ENCODE peak calls at places on chromosome 17, in seven cellular contexts. V is heart right ventricle; P is right atrium auricular region; W is CD4-positive, alpha-beta T cell; Q is thyroid gland; S is heart left ventricle; Y is transverse colon. N is an unnamed sample. For H3K27me3, the result is how much of the 10 kb centered on the place peaks cover.

GRCh38 chr17:57557793-57558681 is 187.1 kb downstream of the CCDC182 start:
- DNase-seq in Y (no peak), W (no peak), Q (peak), P (no peak), S (no peak), V (no peak), N (no peak)

GRCh38 chr17:5941258-5941657 is 128.9 kb upstream of the WSCD1 start:
- DNase-seq in S (no peak), Q (no peak), P (no peak), V (no peak), Y (no peak), W (no peak), N (no peak)

GRCh38 chr17:16255481-16255901 is 38.5 kb downstream of the PIGL start:
- DNase-seq in W (no peak), Q (peak), P (peak), S (peak), Y (peak), V (peak), N (peak)

GRCh38 chr17:48544356-48545021 is 420 bp downstream of the HOXB2 start:
- DNase-seq in Q (peak), S (peak), V (peak), P (peak), W (peak), Y (peak), N (peak)

GRCh38 chr17:63474174-63474913 is 2.5 kb upstream of the ACE start:
- DNase-seq in Y (peak), P (no peak), W (no peak), Q (no peak), V (peak), S (peak), N (peak)

GRCh38 chr17:81345211-81346089 is 49.8 kb upstream of the BAHCC1 start:
- DNase-seq in Y (peak), P (peak), V (peak), S (peak), Q (peak), W (peak), N (peak)

GRCh38 chr17:15966183-15966878 is 21.4 kb downstream of the ADORA2B start:
- DNase-seq in V (no peak), Y (peak), Q (no peak), P (no peak), W (no peak), S (no peak), N (no peak)

GRCh38 chr17:20033410-20033809 is 24.3 kb downstream of the SPECC1 start:
- DNase-seq in Q (no peak), V (no peak), S (no peak), Y (no peak), P (no peak), W (no peak), N (no peak)

GRCh38 chr17:47615766-47616424 is 33.8 kb upstream of the KPNB1 start:
- DNase-seq in P (no peak), W (no peak), Q (no peak), Y (no peak), S (no peak), V (no peak), N (no peak)

GRCh38 chr17:41500131-41500911 is 5.1 kb downstream of the KRT13 start:
- DNase-seq in S (no peak), V (no peak), Y (no peak), Q (no peak), P (no peak), W (no peak), N (no peak)

GRCh38 chr17:8391711-8392110 is 5.9 kb downstream of the RNF222 start:
- DNase-seq in Y (no peak), P (no peak), W (no peak), S (no peak), Q (no peak), V (no peak), N (no peak)

GRCh38 chr17:63950940-63951907 is 19.1 kb upstream of the CD79B start:
- DNase-seq in Y (peak), V (no peak), Q (peak), S (no peak), W (no peak), P (no peak), N (no peak)

GRCh38 chr17:81563861-81564586 is 11.9 kb upstream of the FAAP100 start:
- DNase-seq in S (no peak), W (no peak), P (no peak), Q (no peak), V (no peak), Y (no peak), N (no peak)

DNA sequence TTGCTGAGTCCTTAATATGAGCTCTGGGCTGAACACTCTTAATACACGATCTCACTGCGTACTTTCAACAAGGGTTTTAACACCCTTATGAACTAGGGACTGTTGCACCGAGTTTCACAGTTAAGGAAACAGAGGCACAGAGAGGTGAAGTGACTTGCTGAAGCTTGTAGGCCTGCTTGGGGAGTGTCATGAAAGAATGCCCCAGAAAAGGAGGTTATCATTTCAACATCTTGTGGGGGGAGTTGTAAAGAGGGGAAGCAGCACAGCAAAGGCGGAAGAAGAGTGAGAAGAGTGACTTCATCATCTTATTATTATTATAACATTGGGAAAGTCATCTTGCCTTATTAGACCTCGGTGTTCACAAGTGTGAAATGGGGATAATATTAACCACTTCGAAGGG is 2.1 kb downstream of the CCL4 start:
- DNase-seq in V (no peak), Y (no peak), Q (no peak), S (no peak), P (no peak), W (no peak), N (no peak)
- H3K27me3 ChIP-seq in V (under half), Y (under half), Q (under half), S (under half), P (under half), W (under half), N (under half)

GRCh38 chr17:3035256-3035967 is 28.0 kb downstream of the OR1D5 start:
- DNase-seq in W (peak), S (no peak), P (peak), Y (no peak), Q (no peak), V (no peak), N (no peak)

GRCh38 chr17:3035968-3036280 is 27.5 kb downstream of the OR1D5 start:
- DNase-seq in Y (no peak), V (no peak), Q (no peak), W (peak), P (no peak), S (no peak), N (no peak)

GRCh38 chr17:3033741-3034577 is 29.4 kb downstream of the OR1D5 start:
- DNase-seq in V (no peak), W (no peak), Y (no peak), P (peak), Q (no peak), S (no peak), N (no peak)

GRCh38 chr17:3033248-3033640 is 30.2 kb downstream of the OR1D5 start:
- DNase-seq in Y (no peak), S (no peak), P (no peak), W (peak), Q (no peak), V (no peak), N (no peak)

GRCh38 chr17:3034578-3034920 is 28.9 kb downstream of the OR1D5 start:
- DNase-seq in S (no peak), V (no peak), Y (no peak), W (peak), P (peak), Q (no peak), N (no peak)
- H3K27ac ChIP-seq in S (no peak), V (no peak), Y (no peak), W (no peak), P (no peak), Q (no peak), N (no peak)

DNA sequence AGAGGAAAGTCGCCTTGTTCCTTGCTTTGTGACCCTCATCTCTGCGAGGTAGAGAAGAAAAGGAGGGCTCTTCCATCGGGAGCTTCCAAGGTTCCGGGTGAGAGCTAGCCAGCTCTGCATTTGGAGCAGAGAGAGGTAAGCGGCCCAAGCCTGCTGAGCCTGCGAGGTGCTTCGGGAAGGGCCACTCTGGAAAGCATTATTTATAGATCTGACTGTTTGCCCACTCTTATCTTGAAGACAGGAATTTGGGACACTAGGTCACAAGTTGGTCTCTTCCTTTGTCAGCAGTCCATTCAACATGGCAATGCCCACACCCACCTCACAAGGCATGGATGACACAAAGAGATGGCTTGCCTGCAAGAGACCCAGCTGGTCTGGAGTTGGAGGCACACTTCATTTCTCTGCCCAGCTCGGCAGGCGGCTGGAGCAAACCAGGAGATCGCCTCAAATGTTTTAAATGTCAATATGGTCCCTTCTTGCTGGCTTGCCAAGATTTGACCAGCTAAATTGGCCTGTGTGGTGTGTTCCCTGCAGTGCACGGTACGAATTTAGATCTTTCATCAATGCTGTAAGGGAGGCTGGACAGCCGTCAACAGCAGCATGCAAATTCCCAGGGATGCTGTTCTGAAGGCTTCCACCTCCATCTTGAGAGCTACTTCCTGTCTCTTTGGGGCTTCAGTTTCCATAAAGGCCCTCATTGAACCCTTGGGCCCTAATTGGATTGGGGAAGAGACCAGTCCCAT is 19.5 kb downstream of the CBX4 start:
- DNase-seq in Y (no peak), V (no peak), S (no peak), W (no peak), Q (no peak), P (no peak), N (no peak)
- H3K27me3 ChIP-seq in Y (under half), V (under half), S (under half), W (under half), Q (under half), P (under half), N (under half)

GRCh38 chr17:65017375-65017774 is 39.2 kb downstream of the GNA13 start:
- DNase-seq in S (no peak), V (no peak), W (no peak), Y (no peak), Q (no peak), P (no peak), N (no peak)
- H3K27ac ChIP-seq in S (no peak), V (no peak), W (no peak), Y (peak), Q (no peak), P (peak), N (peak)

GRCh38 chr17:31434404-31435050 is 43.1 kb downstream of the RAB11FIP4 start:
- DNase-seq in V (no peak), Q (no peak), P (no peak), W (no peak), S (no peak), Y (no peak), N (no peak)

GRCh38 chr17:31437720-31438400 is 46.4 kb downstream of the RAB11FIP4 start:
- DNase-seq in Y (no peak), P (no peak), Q (no peak), S (no peak), W (no peak), V (no peak), N (no peak)

GRCh38 chr17:31433091-31433790 is 41.8 kb downstream of the RAB11FIP4 start:
- DNase-seq in P (no peak), Q (no peak), W (peak), S (no peak), V (no peak), Y (no peak), N (no peak)

GRCh38 chr17:31433811-31434210 is 42.3 kb downstream of the RAB11FIP4 start:
- DNase-seq in P (no peak), S (no peak), W (no peak), V (no peak), Q (no peak), Y (no peak), N (no peak)

GRCh38 chr17:31435581-31435980 is 44.1 kb downstream of the RAB11FIP4 start:
- DNase-seq in V (no peak), S (no peak), Q (no peak), W (no peak), P (no peak), Y (no peak), N (no peak)
- H3K27me3 ChIP-seq in V (under half), S (under half), Q (under half), W (under half), P (under half), Y (under half), N (under half)

DNA sequence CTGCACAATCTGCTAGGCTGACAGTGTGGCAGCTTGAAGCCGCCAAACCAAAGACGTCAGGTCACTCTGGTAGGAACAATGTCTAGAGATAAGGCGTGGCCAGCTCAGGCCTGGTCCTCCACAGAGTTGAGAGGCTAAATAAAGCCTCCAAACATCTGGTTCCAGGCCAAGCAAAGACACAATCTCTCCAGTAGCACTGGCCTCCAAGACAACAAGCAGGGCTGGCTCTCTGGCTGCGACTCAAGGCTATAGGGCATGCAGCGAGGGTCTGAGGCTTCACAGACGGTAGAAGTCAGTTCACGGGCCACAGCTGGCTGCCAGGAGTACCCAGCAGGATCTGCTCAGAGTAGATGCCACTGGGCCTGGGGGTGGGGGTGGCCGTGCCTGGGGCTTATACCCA is 75.6 kb downstream of the ABR start:
- DNase-seq in S (peak), V (peak), Q (no peak), P (peak), Y (no peak), W (no peak), N (peak)
- H3K27ac ChIP-seq in S (peak), V (peak), Q (no peak), P (peak), Y (no peak), W (no peak), N (peak)

GRCh38 chr17:50582741-50583140 is 22.2 kb downstream of the CACNA1G start:
- DNase-seq in Q (no peak), P (no peak), Y (no peak), V (peak), W (no peak), S (peak), N (peak)
- H3K27me3 ChIP-seq in Q (under half), P (under half), Y (under half), V (under half), W (under half), S (under half), N (under half)

N was measured in left ventricle myocardium inferior.